ENCODE peak calls at places on chromosomes 6 and 20, in six cellular contexts. H is neural progenitor cell, Q is upper lobe of right lung, D is psoas muscle, K is astrocyte, I is brain microvascular endothelial cell. O is an unnamed sample.

GRCh38 chr6:37059344-37060194 is 54.1 kb downstream of the FGD2 start:
- DNase-seq in H (peak; percentile 84), Q (peak; percentile 79), D (peak; percentile 75), K (peak; percentile 95), I (peak; percentile 95), O (peak; percentile 81)

GRCh38 chr20:34952676-34953075 is 2.9 kb downstream of the GSS start:
- DNase-seq in H (no peak), Q (no peak), D (no peak), K (peak; percentile 76), I (no peak), O (no peak)

GRCh38 chr6:146878564-146879343 is 280.0 kb downstream of the ADGB start:
- DNase-seq in H (no peak), Q (no peak), D (no peak), K (no peak), I (no peak), O (no peak)

GRCh38 chr6:54861846-54862616 is 15.5 kb downstream of the FAM83B start:
- DNase-seq in H (no peak), Q (no peak), D (no peak), K (no peak), I (no peak), O (no peak)

GRCh38 chr20:49052334-49052733 is 6.2 kb downstream of the CSE1L start:
- DNase-seq in H (no peak), Q (no peak), D (no peak), K (no peak), I (peak; percentile 10), O (no peak)

GRCh38 chr6:27312146-27312949 is at the start of gene POM121L2:
- DNase-seq in H (peak; percentile 84), Q (peak; percentile 76), D (peak; percentile 20), K (peak; percentile 13), I (peak; percentile 59), O (no peak)

GRCh38 chr20:34982270-34983088 is 26.8 kb downstream of the MYH7B start:
- DNase-seq in H (no peak), Q (no peak), D (no peak), K (no peak), I (no peak), O (no peak)

GRCh38 chr6:125888989-125889656 is 67.4 kb upstream of the HINT3 start:
- DNase-seq in H (peak; percentile 74), Q (no peak), D (no peak), K (peak; percentile 13), I (peak; percentile 54), O (no peak)

GRCh38 chr6:341914-342831 is 49.4 kb upstream of the IRF4 start:
- DNase-seq in H (no peak), Q (peak; percentile 67), D (no peak), K (no peak), I (no peak), O (no peak)

GRCh38 chr6:45327956-45328522 is at the start of gene RUNX2:
- DNase-seq in H (no peak), Q (no peak), D (no peak), K (peak; percentile 100), I (peak; percentile 47), O (peak; percentile 49)

GRCh38 chr6:125950293-125950692 is 6.3 kb upstream of the HINT3 start:
- DNase-seq in H (peak; percentile 10), Q (no peak), D (no peak), K (peak; percentile 75), I (peak; percentile 88), O (no peak)

GRCh38 chr6:110547266-110547964 is 71.0 kb upstream of the SLC22A16 start:
- DNase-seq in H (no peak), Q (no peak), D (no peak), K (peak; percentile 69), I (peak; percentile 50), O (no peak)

GRCh38 chr6:159971341-159972178 is 2.7 kb downstream of the IGF2R start:
- DNase-seq in H (no peak), Q (no peak), D (no peak), K (no peak), I (no peak), O (no peak)

GRCh38 chr20:32231847-32232246 is 24.2 kb downstream of the POFUT1 start:
- DNase-seq in H (no peak), Q (no peak), D (no peak), K (no peak), I (peak; percentile 33), O (no peak)

GRCh38 chr6:112014483-112014882 is 39.4 kb upstream of the CCN6 start:
- DNase-seq in H (no peak), Q (no peak), D (no peak), K (peak; percentile 89), I (no peak), O (peak; percentile 58)

GRCh38 chr6:37954791-37955190 is 135.3 kb downstream of the ZFAND3 start:
- DNase-seq in H (no peak), Q (no peak), D (no peak), K (no peak), I (no peak), O (no peak)

GRCh38 chr6:169212897-169213813 is 40.5 kb downstream of the THBS2 start:
- DNase-seq in H (peak; percentile 91), Q (peak; percentile 96), D (peak; percentile 93), K (peak; percentile 70), I (peak; percentile 84), O (peak; percentile 38)

GRCh38 chr20:9467995-9468394 is 46.4 kb upstream of the LAMP5 start:
- DNase-seq in H (peak; percentile 59), Q (no peak), D (no peak), K (no peak), I (no peak), O (no peak)

GRCh38 chr20:10504893-10505292 is 69.8 kb downstream of the SLX4IP start:
- DNase-seq in H (no peak), Q (no peak), D (no peak), K (no peak), I (no peak), O (no peak)

GRCh38 chr6:149062653-149063348 is 254.7 kb upstream of the TAB2 start:
- DNase-seq in H (no peak), Q (no peak), D (no peak), K (no peak), I (no peak), O (no peak)

GRCh38 chr6:104527761-104528415 is 331.8 kb downstream of the HACE1 start:
- DNase-seq in H (peak; percentile 54), Q (no peak), D (no peak), K (peak; percentile 25), I (peak; percentile 36), O (no peak)

GRCh38 chr20:12764053-12764452 is 244.7 kb upstream of the SPTLC3 start:
- DNase-seq in H (no peak), Q (no peak), D (no peak), K (no peak), I (no peak), O (no peak)

GRCh38 chr6:116265081-116265829 is 11.4 kb upstream of the TSPYL4 start:
- DNase-seq in H (no peak), Q (no peak), D (no peak), K (no peak), I (no peak), O (no peak)

GRCh38 chr6:82397962-82398692 is 34.5 kb downstream of the TPBG start:
- DNase-seq in H (no peak), Q (no peak), D (no peak), K (peak; percentile 85), I (no peak), O (no peak)

GRCh38 chr6:52328303-52328662 is 33.7 kb upstream of the PAQR8 start:
- DNase-seq in H (no peak), Q (no peak), D (no peak), K (no peak), I (no peak), O (no peak)

GRCh38 chr6:135224037-135224647 is 43.0 kb downstream of the MYB start:
- DNase-seq in H (no peak), Q (no peak), D (no peak), K (no peak), I (no peak), O (no peak)

DNA sequence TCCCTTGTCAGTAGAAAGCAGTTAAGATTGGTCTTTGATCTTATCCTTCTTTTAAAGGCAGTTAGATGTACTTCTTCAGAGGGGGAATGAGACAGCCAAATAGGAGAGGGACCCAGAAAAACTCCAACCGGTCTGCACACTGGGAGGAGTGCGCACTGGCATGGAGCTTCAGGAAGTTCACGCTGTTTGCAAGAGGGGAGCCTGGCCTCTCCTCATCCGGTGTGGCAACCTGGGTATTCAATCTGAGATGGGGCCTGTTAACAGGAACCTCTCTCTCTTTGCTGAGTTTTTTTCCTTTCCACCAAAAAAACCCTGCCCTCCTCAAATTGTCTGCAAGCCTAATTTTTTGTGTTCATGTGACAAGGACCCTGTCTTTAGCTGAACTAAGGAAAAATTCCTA is 162.5 kb upstream of the OLIG3 start:
- DNase-seq in H (no peak), Q (no peak), D (no peak), K (no peak), I (no peak), O (no peak)
- H3K27ac ChIP-seq in H (no peak overlapping the region), Q (no peak overlapping the region), D (no peak overlapping the region), K (no peak overlapping the region), I (no peak overlapping the region), O (no peak overlapping the region)

GRCh38 chr6:75602897-75603395 is 1.3 kb downstream of the SENP6 start:
- DNase-seq in H (no peak), Q (no peak), D (no peak), K (no peak), I (no peak), O (no peak)
- H3K27ac ChIP-seq in H (peak overlapping the region; percentile 96), Q (peak overlapping the region; percentile 95), D (peak overlapping the region; percentile 98), K (peak overlapping the region; percentile 95), I (peak overlapping the region; percentile 86), O (peak overlapping the region; percentile 93)

GRCh38 chr6:77292564-77293546 is 170.4 kb downstream of the HTR1B start:
- DNase-seq in H (no peak), Q (no peak), D (no peak), K (peak; percentile 85), I (peak; percentile 51), O (peak; percentile 21)

GRCh38 chr6:77286541-77286940 is 176.8 kb downstream of the HTR1B start:
- DNase-seq in H (no peak), Q (no peak), D (no peak), K (no peak), I (no peak), O (no peak)

GRCh38 chr6:77290798-77291197 is 172.5 kb downstream of the HTR1B start:
- DNase-seq in H (no peak), Q (no peak), D (no peak), K (no peak), I (no peak), O (no peak)
- H3K27ac ChIP-seq in H (no peak overlapping the region), Q (no peak overlapping the region), D (no peak overlapping the region), K (no peak overlapping the region), I (no peak overlapping the region), O (no peak overlapping the region)

GRCh38 chr20:41175201-41175651 is 37.9 kb downstream of the PLCG1 start:
- DNase-seq in H (no peak), Q (no peak), D (no peak), K (no peak), I (no peak), O (no peak)
- H3K27ac ChIP-seq in H (peak overlapping the region; percentile 89), Q (peak overlapping the region; percentile 63), D (peak overlapping the region; percentile 71), K (no peak overlapping the region), I (no peak overlapping the region), O (peak overlapping the region; percentile 39)